ENCODE peak calls at places on chromosomes 16 and 17, in nine cellular contexts. One of them, this sample, is unnamed. For H3K4me1, the result is how much of the 10 kb centered on the place peaks cover.

GRCh38 chr17:52606590-52606989 is 448.1 kb upstream of the CA10 start:
- DNase-seq in ascending aorta: no peak
- DNase-seq in endothelial cell of umbilical vein: no peak
- DNase-seq in body of pancreas: no peak
- DNase-seq in fibroblast of lung: no peak
- DNase-seq in foreskin keratinocyte: no peak
- DNase-seq in SK-N-SH: no peak
- DNase-seq in cardiac muscle cell: no peak
- DNase-seq in A549: no peak
- DNase-seq in this sample: no peak

GRCh38 chr17:67503184-67503583 is 126.1 kb downstream of the PITPNC1 start:
- DNase-seq in cardiac muscle cell: no peak
- DNase-seq in ascending aorta: no peak
- DNase-seq in body of pancreas: peak
- DNase-seq in SK-N-SH: no peak
- DNase-seq in foreskin keratinocyte: no peak
- DNase-seq in fibroblast of lung: no peak
- DNase-seq in A549: no peak
- DNase-seq in endothelial cell of umbilical vein: no peak
- DNase-seq in this sample: no peak

GRCh38 chr17:11608396-11608795 is 10.1 kb downstream of the DNAH9 start:
- DNase-seq in cardiac muscle cell: peak
- DNase-seq in body of pancreas: peak
- DNase-seq in endothelial cell of umbilical vein: no peak
- DNase-seq in foreskin keratinocyte: no peak
- DNase-seq in A549: no peak
- DNase-seq in SK-N-SH: peak
- DNase-seq in ascending aorta: no peak
- DNase-seq in fibroblast of lung: no peak
- DNase-seq in this sample: no peak

GRCh38 chr17:78972507-78973105 is 7.1 kb downstream of the LGALS3BP start:
- DNase-seq in body of pancreas: no peak
- DNase-seq in ascending aorta: no peak
- DNase-seq in SK-N-SH: peak
- DNase-seq in cardiac muscle cell: no peak
- DNase-seq in foreskin keratinocyte: no peak
- DNase-seq in endothelial cell of umbilical vein: no peak
- DNase-seq in A549: no peak
- DNase-seq in fibroblast of lung: no peak
- DNase-seq in this sample: no peak

GRCh38 chr17:80070375-80071115 is 30.8 kb upstream of the GAA start:
- DNase-seq in cardiac muscle cell: no peak
- DNase-seq in ascending aorta: no peak
- DNase-seq in endothelial cell of umbilical vein: no peak
- DNase-seq in fibroblast of lung: no peak
- DNase-seq in SK-N-SH: no peak
- DNase-seq in A549: no peak
- DNase-seq in foreskin keratinocyte: no peak
- DNase-seq in body of pancreas: no peak
- DNase-seq in this sample: no peak

GRCh38 chr17:77720946-77721822 is 237.3 kb upstream of the TNRC6C start:
- DNase-seq in body of pancreas: no peak
- DNase-seq in SK-N-SH: no peak
- DNase-seq in cardiac muscle cell: no peak
- DNase-seq in endothelial cell of umbilical vein: no peak
- DNase-seq in foreskin keratinocyte: no peak
- DNase-seq in fibroblast of lung: no peak
- DNase-seq in ascending aorta: peak
- DNase-seq in A549: no peak
- DNase-seq in this sample: no peak

GRCh38 chr16:9102379-9102778 is 10.9 kb downstream of the HAPSTR1 start:
- DNase-seq in endothelial cell of umbilical vein: no peak
- DNase-seq in fibroblast of lung: peak
- DNase-seq in A549: no peak
- DNase-seq in cardiac muscle cell: no peak
- DNase-seq in body of pancreas: no peak
- DNase-seq in foreskin keratinocyte: peak
- DNase-seq in SK-N-SH: no peak
- DNase-seq in ascending aorta: no peak
- DNase-seq in this sample: no peak

GRCh38 chr16:11159189-11159588 is 96.8 kb downstream of the SOCS1 start:
- DNase-seq in ascending aorta: no peak
- DNase-seq in body of pancreas: no peak
- DNase-seq in fibroblast of lung: no peak
- DNase-seq in cardiac muscle cell: no peak
- DNase-seq in A549: no peak
- DNase-seq in foreskin keratinocyte: no peak
- DNase-seq in endothelial cell of umbilical vein: no peak
- DNase-seq in SK-N-SH: peak
- DNase-seq in this sample: no peak

GRCh38 chr16:51048544-51048943 is 102.5 kb downstream of the SALL1 start:
- DNase-seq in cardiac muscle cell: no peak
- DNase-seq in SK-N-SH: no peak
- DNase-seq in endothelial cell of umbilical vein: no peak
- DNase-seq in fibroblast of lung: no peak
- DNase-seq in ascending aorta: no peak
- DNase-seq in foreskin keratinocyte: no peak
- DNase-seq in A549: no peak
- DNase-seq in body of pancreas: no peak
- DNase-seq in this sample: no peak

GRCh38 chr17:82241183-82241925 is 12.5 kb downstream of the SLC16A3 start:
- DNase-seq in cardiac muscle cell: no peak
- DNase-seq in endothelial cell of umbilical vein: peak
- DNase-seq in body of pancreas: peak
- DNase-seq in SK-N-SH: peak
- DNase-seq in fibroblast of lung: peak
- DNase-seq in foreskin keratinocyte: peak
- DNase-seq in A549: no peak
- DNase-seq in ascending aorta: peak
- DNase-seq in this sample: no peak

GRCh38 chr16:68948230-68948910 is 105.0 kb downstream of the TANGO6 start:
- DNase-seq in foreskin keratinocyte: no peak
- DNase-seq in fibroblast of lung: peak
- DNase-seq in SK-N-SH: no peak
- DNase-seq in cardiac muscle cell: no peak
- DNase-seq in body of pancreas: no peak
- DNase-seq in endothelial cell of umbilical vein: no peak
- DNase-seq in ascending aorta: no peak
- DNase-seq in A549: no peak
- DNase-seq in this sample: no peak

GRCh38 chr16:53130193-53131049 is 75.6 kb downstream of the CHD9 start:
- DNase-seq in foreskin keratinocyte: peak
- DNase-seq in A549: peak
- DNase-seq in SK-N-SH: peak
- DNase-seq in ascending aorta: peak
- DNase-seq in cardiac muscle cell: peak
- DNase-seq in endothelial cell of umbilical vein: peak
- DNase-seq in body of pancreas: peak
- DNase-seq in fibroblast of lung: peak
- DNase-seq in this sample: peak

GRCh38 chr16:27402964-27403600 is 1.1 kb downstream of the IL21R start:
- DNase-seq in endothelial cell of umbilical vein: no peak
- DNase-seq in SK-N-SH: no peak
- DNase-seq in A549: no peak
- DNase-seq in foreskin keratinocyte: no peak
- DNase-seq in body of pancreas: no peak
- DNase-seq in ascending aorta: no peak
- DNase-seq in fibroblast of lung: no peak
- DNase-seq in cardiac muscle cell: no peak
- DNase-seq in this sample: no peak

GRCh38 chr17:43365356-43365755 is 33.4 kb upstream of the ARL4D start:
- DNase-seq in fibroblast of lung: no peak
- DNase-seq in endothelial cell of umbilical vein: no peak
- DNase-seq in cardiac muscle cell: no peak
- DNase-seq in A549: no peak
- DNase-seq in ascending aorta: no peak
- DNase-seq in foreskin keratinocyte: no peak
- DNase-seq in body of pancreas: no peak
- DNase-seq in SK-N-SH: no peak
- DNase-seq in this sample: peak
- TF ChIP-seq CTCF in fibroblast of lung: no peak
- TF ChIP-seq CTCF in endothelial cell of umbilical vein: no peak
- TF ChIP-seq CTCF in cardiac muscle cell: no peak
- TF ChIP-seq CTCF in A549: no peak
- TF ChIP-seq CTCF in ascending aorta: no peak
- TF ChIP-seq CTCF in foreskin keratinocyte: peak
- TF ChIP-seq CTCF in body of pancreas: no peak
- TF ChIP-seq CTCF in SK-N-SH: peak
- TF ChIP-seq CTCF in this sample: no peak

DNA sequence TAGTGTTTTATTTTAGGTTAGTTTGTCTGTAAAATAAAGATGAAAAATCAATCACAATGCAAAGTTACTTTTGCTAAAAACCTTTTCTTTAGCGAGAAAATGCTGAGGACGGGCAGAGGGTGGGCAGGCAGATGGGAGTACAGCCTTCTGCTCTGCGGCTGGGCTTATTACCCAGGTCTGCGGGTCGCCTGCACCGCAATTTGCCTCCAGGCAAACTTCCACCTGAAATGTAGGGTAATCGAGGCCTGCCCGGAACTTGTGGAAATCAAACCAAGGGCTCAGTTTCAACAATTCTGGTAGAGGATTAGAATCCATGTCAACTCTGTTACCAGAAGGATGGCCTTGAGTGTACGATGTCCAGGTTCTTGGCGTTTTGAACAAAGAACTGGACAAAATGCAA is 22.3 kb upstream of the MMD start:
- DNase-seq in ascending aorta: no peak
- DNase-seq in A549: no peak
- DNase-seq in foreskin keratinocyte: no peak
- DNase-seq in SK-N-SH: no peak
- DNase-seq in cardiac muscle cell: no peak
- DNase-seq in body of pancreas: no peak
- DNase-seq in endothelial cell of umbilical vein: no peak
- DNase-seq in fibroblast of lung: no peak
- DNase-seq in this sample: no peak
- H3K4me1 ChIP-seq in ascending aorta: under half
- H3K4me1 ChIP-seq in A549: half or more
- H3K4me1 ChIP-seq in foreskin keratinocyte: under half
- H3K4me1 ChIP-seq in SK-N-SH: under half
- H3K4me1 ChIP-seq in cardiac muscle cell: under half
- H3K4me1 ChIP-seq in body of pancreas: under half
- H3K4me1 ChIP-seq in endothelial cell of umbilical vein: under half
- H3K4me1 ChIP-seq in fibroblast of lung: under half
- H3K4me1 ChIP-seq in this sample: under half

GRCh38 chr16:80577485-80578280 is 36.9 kb downstream of the DYNLRB2 start:
- DNase-seq in ascending aorta: no peak
- DNase-seq in fibroblast of lung: no peak
- DNase-seq in A549: no peak
- DNase-seq in cardiac muscle cell: no peak
- DNase-seq in endothelial cell of umbilical vein: no peak
- DNase-seq in body of pancreas: peak
- DNase-seq in SK-N-SH: no peak
- DNase-seq in foreskin keratinocyte: no peak
- DNase-seq in this sample: no peak
- TF ChIP-seq CTCF in ascending aorta: no peak
- TF ChIP-seq CTCF in fibroblast of lung: no peak
- TF ChIP-seq CTCF in A549: no peak
- TF ChIP-seq CTCF in cardiac muscle cell: no peak
- TF ChIP-seq CTCF in endothelial cell of umbilical vein: no peak
- TF ChIP-seq CTCF in body of pancreas: no peak
- TF ChIP-seq CTCF in SK-N-SH: no peak
- TF ChIP-seq CTCF in foreskin keratinocyte: no peak
- TF ChIP-seq CTCF in this sample: no peak

GRCh38 chr17:63976702-63977101 is 4.0 kb upstream of the SCN4A start:
- DNase-seq in A549: no peak
- DNase-seq in fibroblast of lung: no peak
- DNase-seq in body of pancreas: no peak
- DNase-seq in SK-N-SH: no peak
- DNase-seq in endothelial cell of umbilical vein: no peak
- DNase-seq in ascending aorta: no peak
- DNase-seq in cardiac muscle cell: no peak
- DNase-seq in foreskin keratinocyte: no peak
- DNase-seq in this sample: no peak
- H3K4me1 ChIP-seq in A549: under half
- H3K4me1 ChIP-seq in fibroblast of lung: under half
- H3K4me1 ChIP-seq in body of pancreas: under half
- H3K4me1 ChIP-seq in SK-N-SH: under half
- H3K4me1 ChIP-seq in endothelial cell of umbilical vein: under half
- H3K4me1 ChIP-seq in ascending aorta: under half
- H3K4me1 ChIP-seq in cardiac muscle cell: under half
- H3K4me1 ChIP-seq in foreskin keratinocyte: under half
- H3K4me1 ChIP-seq in this sample: under half

GRCh38 chr17:75753514-75754377 is 11.2 kb downstream of the GALK1 start:
- DNase-seq in ascending aorta: peak
- DNase-seq in foreskin keratinocyte: no peak
- DNase-seq in cardiac muscle cell: peak
- DNase-seq in A549: no peak
- DNase-seq in endothelial cell of umbilical vein: no peak
- DNase-seq in body of pancreas: peak
- DNase-seq in fibroblast of lung: peak
- DNase-seq in SK-N-SH: peak
- DNase-seq in this sample: peak
- TF ChIP-seq CTCF in ascending aorta: peak
- TF ChIP-seq CTCF in foreskin keratinocyte: peak
- TF ChIP-seq CTCF in cardiac muscle cell: peak
- TF ChIP-seq CTCF in A549: no peak
- TF ChIP-seq CTCF in endothelial cell of umbilical vein: peak
- TF ChIP-seq CTCF in body of pancreas: peak
- TF ChIP-seq CTCF in fibroblast of lung: peak
- TF ChIP-seq CTCF in SK-N-SH: peak
- TF ChIP-seq CTCF in this sample: peak

GRCh38 chr16:29996773-29997250 is 771 bp downstream of the INO80E start:
- DNase-seq in fibroblast of lung: no peak
- DNase-seq in A549: no peak
- DNase-seq in foreskin keratinocyte: no peak
- DNase-seq in endothelial cell of umbilical vein: peak
- DNase-seq in SK-N-SH: no peak
- DNase-seq in cardiac muscle cell: no peak
- DNase-seq in ascending aorta: no peak
- DNase-seq in body of pancreas: no peak
- DNase-seq in this sample: no peak
- H3K4me1 ChIP-seq in fibroblast of lung: under half
- H3K4me1 ChIP-seq in A549: under half
- H3K4me1 ChIP-seq in foreskin keratinocyte: under half
- H3K4me1 ChIP-seq in endothelial cell of umbilical vein: under half
- H3K4me1 ChIP-seq in SK-N-SH: under half
- H3K4me1 ChIP-seq in cardiac muscle cell: under half
- H3K4me1 ChIP-seq in ascending aorta: under half
- H3K4me1 ChIP-seq in body of pancreas: under half
- H3K4me1 ChIP-seq in this sample: under half